ENCODE peak calls at places on chromosomes 2 and 18, in seven cellular contexts. C is HCT116, A is K562, U is GM12878, O is Panc1, X is HepG2, S is SK-N-SH. F is an unnamed sample.

GRCh38 chr2:180723712-180724111 is 256.7 kb upstream of the UBE2E3 start:
- DNase-seq in C (no peak), A (no peak), U (no peak), O (no peak), X (no peak), S (no peak), F (no peak)

GRCh38 chr2:183606022-183606717 is 481.9 kb downstream of the NUP35 start:
- DNase-seq in C (no peak), A (no peak), U (no peak), O (no peak), X (no peak), S (no peak), F (no peak)

GRCh38 chr18:23922939-23923338 is 91.6 kb upstream of the TTC39C start:
- DNase-seq in C (no peak), A (no peak), U (no peak), O (no peak), X (no peak), S (no peak), F (no peak)

GRCh38 chr2:167355796-167356195 is 467.5 kb downstream of the XIRP2 start:
- DNase-seq in C (no peak), A (no peak), U (no peak), O (no peak), X (no peak), S (no peak), F (no peak)

GRCh38 chr18:63440219-63440618 is 17.9 kb upstream of the VPS4B start:
- DNase-seq in C (no peak), A (no peak), U (no peak), O (no peak), X (no peak), S (no peak), F (no peak)

GRCh38 chr2:88600038-88600465 is 27.2 kb downstream of the EIF2AK3 start:
- DNase-seq in C (peak), A (peak), U (peak), O (peak), X (peak), S (peak), F (no peak)

GRCh38 chr18:74896390-74896991 is 298.8 kb downstream of the ZNF407 start:
- DNase-seq in C (peak), A (peak), U (no peak), O (peak), X (peak), S (peak), F (no peak)

GRCh38 chr2:44277541-44277940 is 2.3 kb downstream of the SLC3A1 start:
- DNase-seq in C (no peak), A (no peak), U (no peak), O (no peak), X (no peak), S (no peak), F (no peak)

GRCh38 chr18:2513616-2514015 is 57.7 kb downstream of the METTL4 start:
- DNase-seq in C (no peak), A (no peak), U (no peak), O (no peak), X (no peak), S (no peak), F (no peak)

GRCh38 chr2:177574357-177574756 is 181.8 kb downstream of the AGPS start:
- DNase-seq in C (no peak), A (no peak), U (no peak), O (no peak), X (no peak), S (no peak), F (no peak)

GRCh38 chr2:227462463-227462951 is 9.4 kb upstream of the AGFG1 start:
- DNase-seq in C (no peak), A (no peak), U (no peak), O (no peak), X (no peak), S (no peak), F (no peak)

GRCh38 chr2:62266433-62267038 is 70.6 kb downstream of the B3GNT2 start:
- DNase-seq in C (no peak), A (no peak), U (no peak), O (no peak), X (no peak), S (no peak), F (peak)

GRCh38 chr2:46276652-46277051 is 20.6 kb upstream of the EPAS1 start:
- DNase-seq in C (no peak), A (no peak), U (no peak), O (no peak), X (no peak), S (no peak), F (no peak)

GRCh38 chr2:218345491-218346176 is 11.0 kb upstream of the CATIP start:
- DNase-seq in C (no peak), A (no peak), U (no peak), O (no peak), X (no peak), S (no peak), F (no peak)

GRCh38 chr2:114259389-114259788 is 183.1 kb upstream of the DPP10 start:
- DNase-seq in C (no peak), A (no peak), U (no peak), O (no peak), X (no peak), S (no peak), F (no peak)

GRCh38 chr2:197158138-197158537 is 152.4 kb downstream of the ANKRD44 start:
- DNase-seq in C (no peak), A (no peak), U (no peak), O (no peak), X (no peak), S (no peak), F (no peak)

GRCh38 chr2:240359695-240360094 is 75.8 kb upstream of the GPC1 start:
- DNase-seq in C (no peak), A (no peak), U (no peak), O (no peak), X (no peak), S (no peak), F (no peak)

GRCh38 chr2:25286025-25286400 is 55.7 kb downstream of the DNMT3A start:
- DNase-seq in C (no peak), A (no peak), U (no peak), O (no peak), X (no peak), S (peak), F (no peak)

GRCh38 chr2:174033163-174033550 is 68.0 kb upstream of the SP3 start:
- DNase-seq in C (no peak), A (no peak), U (no peak), O (no peak), X (no peak), S (no peak), F (no peak)

GRCh38 chr2:28654981-28655322 is 96.7 kb upstream of the PPP1CB start:
- DNase-seq in C (no peak), A (no peak), U (no peak), O (no peak), X (no peak), S (no peak), F (no peak)

GRCh38 chr18:38909972-38910371 is 1344.4 kb upstream of the CELF4 start:
- DNase-seq in C (no peak), A (no peak), U (no peak), O (no peak), X (no peak), S (no peak), F (no peak)

GRCh38 chr2:218427741-218428140 is 8.8 kb downstream of the VIL1 start:
- DNase-seq in C (no peak), A (no peak), U (no peak), O (no peak), X (no peak), S (no peak), F (no peak)

GRCh38 chr2:47024046-47024445 is 108.4 kb upstream of the MCFD2 start:
- DNase-seq in C (no peak), A (no peak), U (no peak), O (no peak), X (no peak), S (no peak), F (no peak)

GRCh38 chr2:59150430-59150829 is 909.3 kb upstream of the FANCL start:
- DNase-seq in C (no peak), A (no peak), U (no peak), O (no peak), X (no peak), S (no peak), F (no peak)

GRCh38 chr2:176552456-176553135 is 283.4 kb downstream of the MTX2 start:
- DNase-seq in C (no peak), A (no peak), U (no peak), O (no peak), X (no peak), S (no peak), F (no peak)

GRCh38 chr2:175004980-175005832 is at the start of gene CHN1:
- DNase-seq in C (no peak), A (peak), U (no peak), O (no peak), X (peak), S (peak), F (peak)

GRCh38 chr2:237662671-237663093 is 35.3 kb downstream of the LRRFIP1 start:
- DNase-seq in C (peak), A (peak), U (no peak), O (no peak), X (peak), S (peak), F (peak)

GRCh38 chr2:164257794-164258193 is 363.5 kb downstream of the GRB14 start:
- DNase-seq in C (no peak), A (no peak), U (no peak), O (no peak), X (no peak), S (no peak), F (no peak)

GRCh38 chr2:152555048-152555447 is 162.2 kb downstream of the PRPF40A start:
- DNase-seq in C (no peak), A (no peak), U (no peak), O (no peak), X (no peak), S (no peak), F (no peak)

GRCh38 chr2:240410808-240411207 is 24.7 kb upstream of the GPC1 start:
- DNase-seq in C (no peak), A (no peak), U (no peak), O (no peak), X (no peak), S (no peak), F (no peak)

GRCh38 chr2:207619764-207620203 is 5.4 kb downstream of the METTL21A start:
- DNase-seq in C (no peak), A (no peak), U (no peak), O (no peak), X (peak), S (no peak), F (no peak)

GRCh38 chr2:239098288-239098970 is 250.5 kb downstream of the TWIST2 start:
- DNase-seq in C (no peak), A (no peak), U (no peak), O (no peak), X (no peak), S (no peak), F (no peak)

GRCh38 chr2:169512525-169512924 is 3.0 kb downstream of the KLHL41 start:
- DNase-seq in C (no peak), A (no peak), U (no peak), O (no peak), X (no peak), S (no peak), F (no peak)

GRCh38 chr2:119803101-119803500 is 43.4 kb downstream of the PTPN4 start:
- DNase-seq in C (no peak), A (no peak), U (no peak), O (no peak), X (no peak), S (no peak), F (no peak)

GRCh38 chr18:38948436-38948835 is 1382.8 kb upstream of the CELF4 start:
- DNase-seq in C (no peak), A (no peak), U (no peak), O (no peak), X (no peak), S (no peak), F (no peak)

GRCh38 chr2:145170787-145171186 is 650.9 kb upstream of the ZEB2 start:
- DNase-seq in C (no peak), A (no peak), U (no peak), O (no peak), X (no peak), S (no peak), F (no peak)

GRCh38 chr2:31219131-31219969 is 2.0 kb upstream of the CAPN14 start:
- DNase-seq in C (no peak), A (no peak), U (peak), O (no peak), X (no peak), S (peak), F (no peak)

GRCh38 chr2:128622371-128622770 is 303.7 kb upstream of the HS6ST1 start:
- DNase-seq in C (no peak), A (no peak), U (no peak), O (no peak), X (no peak), S (no peak), F (no peak)

GRCh38 chr2:237629739-237630138 is 2.4 kb downstream of the LRRFIP1 start:
- DNase-seq in C (no peak), A (no peak), U (no peak), O (no peak), X (no peak), S (no peak), F (no peak)

GRCh38 chr2:147294825-147295392 is 549.9 kb upstream of the ACVR2A start:
- DNase-seq in C (no peak), A (no peak), U (no peak), O (no peak), X (no peak), S (no peak), F (no peak)

DNA sequence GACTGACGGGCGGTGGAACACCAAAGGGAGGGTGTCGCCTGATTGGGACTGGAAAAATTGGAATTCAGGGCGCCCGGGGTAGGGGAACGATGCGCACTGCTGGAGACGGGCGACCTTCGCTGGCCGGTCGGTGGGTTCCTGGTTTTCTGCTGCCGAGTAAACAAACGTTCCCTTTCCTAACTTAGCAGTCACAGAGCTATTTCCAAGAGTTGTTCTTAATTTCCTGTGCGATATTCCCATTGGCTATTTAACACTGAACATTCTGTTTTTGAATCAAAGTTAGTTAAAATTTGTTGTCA is 738 bp downstream of the C18orf54 start:
- DNase-seq in C (no peak), A (peak), U (no peak), O (no peak), X (no peak), S (no peak), F (no peak)
- TF ChIP-seq SIN3A in C (no peak), A (no peak), U (no peak), O (no peak), X (peak), S (no peak), F (no peak)

DNA sequence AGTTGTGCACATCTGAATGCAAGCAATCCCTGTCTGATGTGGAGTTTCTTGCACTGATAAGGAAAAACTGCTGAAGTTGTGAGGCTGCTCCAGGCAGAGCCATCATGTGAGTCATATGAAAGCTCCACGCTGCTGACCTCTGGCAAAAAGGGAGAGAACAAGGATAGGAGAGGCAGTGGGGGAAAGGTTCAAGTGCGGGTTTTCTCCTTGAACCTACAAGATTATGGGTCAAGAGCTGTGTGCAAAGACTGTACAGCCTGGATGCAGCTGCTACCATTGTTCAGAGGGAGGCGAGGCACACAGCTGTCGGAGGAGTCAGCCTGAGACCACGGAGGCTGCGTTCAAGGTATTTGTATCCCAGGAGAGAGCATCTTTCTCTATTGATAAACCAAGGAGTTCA is at the start of gene CDK15:
- DNase-seq in C (no peak), A (no peak), U (no peak), O (no peak), X (no peak), S (no peak), F (no peak)
- TF ChIP-seq SIN3A in C (no peak), A (no peak), U (no peak), O (no peak), X (no peak), S (no peak), F (no peak)

GRCh38 chr2:10164611-10165010 is 42.1 kb downstream of the RRM2 start:
- DNase-seq in C (no peak), A (no peak), U (no peak), O (no peak), X (no peak), S (peak), F (no peak)

GRCh38 chr2:10167316-10167715 is 44.8 kb downstream of the RRM2 start:
- DNase-seq in C (no peak), A (no peak), U (no peak), O (no peak), X (no peak), S (peak), F (no peak)

GRCh38 chr2:10166489-10167295 is 44.2 kb downstream of the RRM2 start:
- DNase-seq in C (no peak), A (no peak), U (no peak), O (no peak), X (no peak), S (peak), F (no peak)

GRCh38 chr2:10165282-10165681 is 42.7 kb downstream of the RRM2 start:
- DNase-seq in C (no peak), A (no peak), U (no peak), O (no peak), X (no peak), S (peak), F (no peak)

GRCh38 chr2:10165816-10166488 is 43.4 kb downstream of the RRM2 start:
- DNase-seq in C (no peak), A (no peak), U (no peak), O (no peak), X (no peak), S (peak), F (no peak)
- TF ChIP-seq SIN3A in C (no peak), A (no peak), U (no peak), O (no peak), X (no peak), S (no peak), F (no peak)

GRCh38 chr2:109079590-109079989 is 49.4 kb upstream of the SH3RF3 start:
- DNase-seq in C (no peak), A (no peak), U (no peak), O (no peak), X (no peak), S (no peak), F (no peak)

GRCh38 chr2:109083771-109084170 is 45.2 kb upstream of the SH3RF3 start:
- DNase-seq in C (no peak), A (no peak), U (no peak), O (no peak), X (no peak), S (no peak), F (peak)

GRCh38 chr2:109080109-109080508 is 48.9 kb upstream of the SH3RF3 start:
- DNase-seq in C (no peak), A (no peak), U (no peak), O (no peak), X (no peak), S (no peak), F (no peak)

GRCh38 chr2:109084341-109084740 is 44.7 kb upstream of the SH3RF3 start:
- DNase-seq in C (no peak), A (no peak), U (no peak), O (no peak), X (no peak), S (no peak), F (no peak)

DNA sequence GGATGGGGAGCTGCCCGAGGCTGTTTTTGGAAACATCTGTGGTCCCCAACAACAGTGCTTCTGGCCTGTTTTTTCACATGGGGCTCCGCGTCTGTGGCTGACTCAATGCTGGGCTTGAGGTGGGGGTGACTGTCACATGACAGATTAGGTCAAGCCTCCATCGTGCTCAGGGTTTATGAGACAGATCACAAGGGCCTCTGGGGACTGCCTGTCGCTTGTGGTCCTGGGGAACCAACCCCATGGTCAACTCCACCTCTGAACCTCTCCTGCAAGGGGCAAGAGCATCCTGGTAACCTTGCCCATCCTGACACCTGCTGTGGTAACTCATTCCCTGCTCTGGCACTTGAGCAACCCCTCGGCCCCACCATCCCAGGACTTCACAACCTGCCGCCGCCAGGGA is 47.6 kb upstream of the SH3RF3 start:
- DNase-seq in C (no peak), A (no peak), U (no peak), O (no peak), X (no peak), S (no peak), F (no peak)
- TF ChIP-seq SIN3A in C (no peak), A (no peak), U (no peak), O (no peak), X (no peak), S (no peak), F (no peak)

DNA sequence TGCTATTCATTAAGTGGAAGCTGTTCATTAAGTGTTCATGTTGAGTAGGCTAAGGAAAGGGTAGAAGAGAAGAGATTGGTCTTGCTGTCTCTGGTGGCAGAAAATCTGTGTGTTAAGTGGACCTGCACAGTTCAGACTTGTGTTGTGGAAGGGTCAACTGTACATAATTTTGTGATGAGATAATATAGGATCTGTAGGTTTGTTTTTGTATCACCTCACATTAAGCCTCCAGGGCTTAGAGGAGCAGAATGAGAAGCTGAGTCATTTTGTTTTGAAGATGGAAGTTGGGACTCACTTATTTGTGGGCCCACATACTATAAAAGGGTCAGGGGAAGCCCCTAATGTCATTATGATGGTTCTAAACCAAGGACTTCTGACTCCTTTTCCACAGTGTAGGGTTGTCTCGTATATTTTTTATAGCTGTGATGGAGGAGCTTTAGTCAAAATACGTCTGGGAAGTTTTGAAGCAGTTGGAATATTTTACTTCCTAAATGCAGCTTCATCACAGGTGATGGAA is 18.2 kb downstream of the PMS1 start:
- DNase-seq in C (no peak), A (no peak), U (no peak), O (no peak), X (no peak), S (no peak), F (no peak)
- TF ChIP-seq SIN3A in C (no peak), A (no peak), U (no peak), O (no peak), X (no peak), S (no peak), F (no peak)

GRCh38 chr2:55779459-55780421 is 86.1 kb upstream of the PNPT1 start:
- DNase-seq in C (peak), A (no peak), U (no peak), O (peak), X (peak), S (no peak), F (no peak)
- TF ChIP-seq SIN3A in C (peak), A (no peak), U (no peak), O (no peak), X (no peak), S (no peak), F (no peak)

DNA sequence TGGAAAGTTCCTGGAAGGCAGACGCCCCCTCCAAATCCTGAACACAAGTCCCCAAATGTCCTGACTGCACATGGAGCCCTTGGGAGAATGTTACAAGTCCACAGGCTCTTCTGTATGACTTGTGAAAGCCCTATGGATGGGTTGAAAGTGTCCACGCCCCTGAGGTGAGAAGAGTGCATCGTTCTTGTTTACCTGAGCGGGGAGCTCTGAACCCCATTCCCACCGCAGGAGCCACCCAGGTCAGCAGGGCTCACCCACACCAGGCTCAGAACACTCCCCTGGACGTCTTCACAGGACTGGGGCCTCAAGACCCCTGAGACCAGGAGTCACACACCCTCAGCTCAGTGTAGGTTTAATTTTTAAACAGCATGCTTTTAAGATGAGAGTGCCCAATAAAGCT is 84.2 kb upstream of the TMEM18 start:
- DNase-seq in C (no peak), A (no peak), U (no peak), O (no peak), X (no peak), S (no peak), F (no peak)
- TF ChIP-seq SIN3A in C (no peak), A (no peak), U (no peak), O (no peak), X (no peak), S (no peak), F (no peak)